ENCODE peak calls at places on chromosomes 2 and 18, in eight cellular contexts. C is hepatocyte, O is fibroblast of lung, Y is heart right ventricle, K is breast epithelium, U is MM.1S, V is AG04450, F is trophoblast cell. W is an unnamed sample. For H3K9me3, the result is how much of the 10 kb centered on the place peaks cover.

GRCh38 chr2:189536830-189537229 is 43.8 kb downstream of the SLC40A1 start:
- DNase-seq in C (no peak), O (no peak), Y (no peak), K (no peak), U (no peak), V (no peak), F (no peak), W (no peak)

GRCh38 chr2:145654156-145654555 is 1134.2 kb upstream of the ZEB2 start:
- DNase-seq in C (no peak), O (no peak), Y (no peak), K (no peak), U (no peak), V (no peak), F (no peak), W (no peak)

GRCh38 chr18:39647627-39648502 is 2082.3 kb upstream of the CELF4 start:
- DNase-seq in C (peak), O (peak), Y (peak), K (no peak), U (no peak), V (peak), F (no peak), W (no peak)

GRCh38 chr18:29560270-29560669 is 1383.3 kb upstream of the CDH2 start:
- DNase-seq in C (no peak), O (no peak), Y (no peak), K (no peak), U (peak), V (no peak), F (no peak), W (no peak)

GRCh38 chr2:234595829-234596228 is 98.9 kb upstream of the ARL4C start:
- DNase-seq in C (no peak), O (peak), Y (no peak), K (no peak), U (no peak), V (peak), F (no peak), W (no peak)

GRCh38 chr2:119431976-119432881 is 575 bp downstream of the TMEM37 start:
- DNase-seq in C (no peak), O (peak), Y (no peak), K (no peak), U (no peak), V (no peak), F (no peak), W (no peak)

GRCh38 chr18:45962461-45962860 is 4.7 kb downstream of the EPG5 start:
- DNase-seq in C (peak), O (peak), Y (no peak), K (no peak), U (peak), V (no peak), F (peak), W (no peak)

GRCh38 chr2:175855794-175856453 is 146.1 kb downstream of the LNPK start:
- DNase-seq in C (no peak), O (peak), Y (peak), K (no peak), U (no peak), V (no peak), F (peak), W (peak)

GRCh38 chr2:187618813-187619212 is 64.6 kb upstream of the TFPI start:
- DNase-seq in C (no peak), O (peak), Y (no peak), K (no peak), U (no peak), V (no peak), F (no peak), W (no peak)

GRCh38 chr2:173553589-173553988 is 198.9 kb downstream of the CDCA7 start:
- DNase-seq in C (peak), O (peak), Y (no peak), K (no peak), U (no peak), V (no peak), F (no peak), W (no peak)

GRCh38 chr2:191846787-191847620 is at the start of gene CAVIN2:
- DNase-seq in C (peak), O (peak), Y (peak), K (no peak), U (no peak), V (peak), F (peak), W (peak)

GRCh38 chr2:10331033-10331701 is 28.5 kb downstream of the HPCAL1 start:
- DNase-seq in C (peak), O (peak), Y (peak), K (no peak), U (no peak), V (no peak), F (peak), W (peak)

GRCh38 chr2:42216712-42217111 is 47.6 kb downstream of the EML4 start:
- DNase-seq in C (no peak), O (peak), Y (no peak), K (no peak), U (no peak), V (no peak), F (no peak), W (no peak)

GRCh38 chr2:88443353-88443938 is 9.0 kb downstream of the FOXI3 start:
- DNase-seq in C (no peak), O (no peak), Y (no peak), K (no peak), U (no peak), V (no peak), F (no peak), W (no peak)

GRCh38 chr2:149200109-149200520 is 130.3 kb upstream of the LYPD6 start:
- DNase-seq in C (no peak), O (peak), Y (no peak), K (no peak), U (no peak), V (no peak), F (no peak), W (no peak)

GRCh38 chr2:224025874-224026273 is 13.2 kb downstream of the SERPINE2 start:
- DNase-seq in C (no peak), O (no peak), Y (no peak), K (no peak), U (peak), V (no peak), F (peak), W (no peak)

GRCh38 chr18:3771121-3771971 is 321.4 kb downstream of the TGIF1 start:
- DNase-seq in C (peak), O (peak), Y (peak), K (peak), U (peak), V (peak), F (peak), W (peak)

GRCh38 chr18:62018034-62018760 is 125.4 kb upstream of the RNF152 start:
- DNase-seq in C (peak), O (peak), Y (peak), K (no peak), U (no peak), V (peak), F (no peak), W (no peak)

GRCh38 chr18:14767474-14767873 is 19.5 kb downstream of the ANKRD30B start:
- DNase-seq in C (no peak), O (peak), Y (no peak), K (no peak), U (no peak), V (no peak), F (peak), W (no peak)

GRCh38 chr2:127254386-127254981 is 34.4 kb upstream of the CYP27C1 start:
- DNase-seq in C (no peak), O (peak), Y (no peak), K (no peak), U (no peak), V (no peak), F (peak), W (no peak)
- H3K27ac ChIP-seq in C (no peak), O (no peak), Y (no peak), K (no peak), U (no peak), V (no peak), F (no peak), W (no peak)

GRCh38 chr2:32404691-32405090 is 47.9 kb downstream of the BIRC6 start:
- DNase-seq in C (no peak), O (no peak), Y (no peak), K (no peak), U (no peak), V (no peak), F (no peak), W (no peak)

GRCh38 chr2:32402087-32402486 is 45.3 kb downstream of the BIRC6 start:
- DNase-seq in C (no peak), O (no peak), Y (no peak), K (no peak), U (no peak), V (no peak), F (no peak), W (no peak)

GRCh38 chr2:32399221-32399620 is 42.4 kb downstream of the BIRC6 start:
- DNase-seq in C (no peak), O (no peak), Y (no peak), K (no peak), U (no peak), V (no peak), F (no peak), W (no peak)

GRCh38 chr2:32403782-32404181 is 47.0 kb downstream of the BIRC6 start:
- DNase-seq in C (no peak), O (no peak), Y (no peak), K (no peak), U (no peak), V (no peak), F (no peak), W (no peak)
- H3K9me3 ChIP-seq in C (under half), O (under half), Y (under half), K (under half), U (under half), V (under half), F (under half), W (under half)

DNA sequence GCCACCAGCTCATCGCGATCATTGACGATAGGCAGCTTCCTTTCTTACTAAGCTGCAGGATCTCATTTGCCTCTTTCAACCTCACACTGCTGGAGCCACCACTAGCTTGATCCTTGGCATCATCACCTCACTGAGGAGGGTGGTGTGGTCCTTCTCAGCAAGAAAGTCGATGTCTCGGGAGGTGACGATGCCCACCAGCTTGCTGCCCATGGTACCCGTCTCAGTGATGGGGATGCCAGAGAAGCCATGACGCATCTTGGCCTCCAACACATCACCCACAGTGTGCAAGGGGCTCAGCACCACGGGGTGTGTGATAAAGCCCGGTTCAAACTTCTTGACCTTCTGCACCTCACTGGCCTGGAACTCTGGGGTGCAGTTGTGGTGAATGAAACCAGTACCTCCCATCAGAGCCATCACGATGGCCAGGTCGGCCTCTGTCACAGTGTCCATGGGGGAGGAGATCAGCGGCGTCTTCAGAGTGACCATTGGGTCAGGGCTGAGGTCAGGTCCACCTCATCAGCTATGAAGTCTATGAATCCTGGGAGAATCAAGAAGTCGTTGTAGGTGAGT is 22.5 kb downstream of the CFLAR start:
- DNase-seq in C (no peak), O (no peak), Y (no peak), K (no peak), U (no peak), V (no peak), F (no peak), W (no peak)
- H3K4me3 ChIP-seq in C (no peak), O (no peak), Y (no peak), K (no peak), U (no peak), V (no peak), F (no peak), W (no peak)

GRCh38 chr2:28603821-28604220 is 108.0 kb downstream of the PLB1 start:
- DNase-seq in C (no peak), O (no peak), Y (no peak), K (no peak), U (no peak), V (no peak), F (no peak), W (no peak)

GRCh38 chr2:28602136-28602660 is 106.3 kb downstream of the PLB1 start:
- DNase-seq in C (no peak), O (no peak), Y (no peak), K (no peak), U (no peak), V (no peak), F (no peak), W (no peak)

GRCh38 chr2:28600176-28600575 is 104.3 kb downstream of the PLB1 start:
- DNase-seq in C (no peak), O (no peak), Y (no peak), K (no peak), U (no peak), V (no peak), F (no peak), W (no peak)

GRCh38 chr2:28602751-28603639 is 107.1 kb downstream of the PLB1 start:
- DNase-seq in C (no peak), O (no peak), Y (no peak), K (no peak), U (no peak), V (no peak), F (no peak), W (no peak)

DNA sequence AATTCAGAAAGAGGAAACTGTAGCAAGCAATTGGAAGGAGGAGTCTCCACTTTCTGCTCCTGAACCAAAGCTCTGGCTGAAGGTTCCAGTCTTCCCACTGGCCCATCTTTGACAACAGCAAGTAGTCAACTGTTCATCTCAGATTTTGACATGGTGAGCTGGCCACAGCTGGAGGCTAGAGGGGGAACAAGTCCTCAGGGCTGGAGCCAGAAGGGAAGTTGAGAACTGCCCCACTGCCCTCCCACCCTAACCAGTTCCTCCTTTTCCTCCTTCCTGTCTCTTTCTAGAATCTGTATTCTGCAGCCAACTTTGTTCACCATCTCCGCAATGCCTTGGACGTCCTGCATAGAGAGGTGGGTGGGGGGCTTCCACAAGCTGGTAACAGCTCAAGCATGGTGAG is 105.8 kb downstream of the PLB1 start:
- DNase-seq in C (no peak), O (no peak), Y (no peak), K (no peak), U (no peak), V (no peak), F (no peak), W (no peak)
- H3K27ac ChIP-seq in C (no peak), O (no peak), Y (no peak), K (no peak), U (no peak), V (no peak), F (no peak), W (no peak)

GRCh38 chr18:74488354-74488753 is 7.8 kb upstream of the CNDP2 start:
- DNase-seq in C (no peak), O (no peak), Y (no peak), K (no peak), U (no peak), V (no peak), F (no peak), W (no peak)

GRCh38 chr18:74492259-74492658 is 3.9 kb upstream of the CNDP2 start:
- DNase-seq in C (no peak), O (no peak), Y (no peak), K (no peak), U (no peak), V (no peak), F (no peak), W (no peak)

GRCh38 chr18:74489631-74490030 is 6.5 kb upstream of the CNDP2 start:
- DNase-seq in C (no peak), O (peak), Y (no peak), K (no peak), U (no peak), V (peak), F (peak), W (no peak)

GRCh38 chr18:74485860-74486849 is 10.0 kb upstream of the CNDP2 start:
- DNase-seq in C (no peak), O (no peak), Y (no peak), K (no peak), U (no peak), V (no peak), F (no peak), W (no peak)

DNA sequence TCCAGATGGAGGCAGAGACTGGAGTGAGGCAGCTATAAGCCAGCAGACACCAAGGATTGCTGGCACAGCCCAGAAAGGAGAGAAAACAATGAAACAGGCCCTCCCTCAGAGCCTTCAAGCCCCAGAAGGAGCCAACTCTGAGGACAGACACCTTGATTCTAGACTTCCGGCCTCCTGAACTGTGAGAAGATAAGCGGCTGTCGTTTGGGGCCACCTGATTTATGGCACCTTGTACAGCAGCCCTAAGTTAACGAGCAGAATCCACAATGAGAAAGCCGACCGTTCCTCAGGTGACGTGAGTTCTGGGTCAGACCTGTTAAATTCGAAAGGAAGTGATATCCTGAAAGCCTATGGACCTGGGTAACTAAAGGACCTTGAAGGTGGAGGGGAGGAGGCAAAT is 7.3 kb upstream of the CNDP2 start:
- DNase-seq in C (no peak), O (no peak), Y (no peak), K (no peak), U (no peak), V (no peak), F (no peak), W (no peak)
- H3K9me3 ChIP-seq in C (under half), O (under half), Y (under half), K (under half), U (under half), V (under half), F (under half), W (under half)

GRCh38 chr2:77102927-77103326 is 419.2 kb downstream of the LRRTM4 start:
- DNase-seq in C (no peak), O (no peak), Y (no peak), K (no peak), U (no peak), V (no peak), F (no peak), W (no peak)

GRCh38 chr2:77105008-77105407 is 417.2 kb downstream of the LRRTM4 start:
- DNase-seq in C (no peak), O (no peak), Y (no peak), K (no peak), U (no peak), V (no peak), F (no peak), W (no peak)

GRCh38 chr2:77108915-77109314 is 413.3 kb downstream of the LRRTM4 start:
- DNase-seq in C (no peak), O (no peak), Y (no peak), K (no peak), U (no peak), V (no peak), F (no peak), W (no peak)

GRCh38 chr2:77101796-77102452 is 420.3 kb downstream of the LRRTM4 start:
- DNase-seq in C (no peak), O (no peak), Y (no peak), K (no peak), U (no peak), V (no peak), F (no peak), W (no peak)

DNA sequence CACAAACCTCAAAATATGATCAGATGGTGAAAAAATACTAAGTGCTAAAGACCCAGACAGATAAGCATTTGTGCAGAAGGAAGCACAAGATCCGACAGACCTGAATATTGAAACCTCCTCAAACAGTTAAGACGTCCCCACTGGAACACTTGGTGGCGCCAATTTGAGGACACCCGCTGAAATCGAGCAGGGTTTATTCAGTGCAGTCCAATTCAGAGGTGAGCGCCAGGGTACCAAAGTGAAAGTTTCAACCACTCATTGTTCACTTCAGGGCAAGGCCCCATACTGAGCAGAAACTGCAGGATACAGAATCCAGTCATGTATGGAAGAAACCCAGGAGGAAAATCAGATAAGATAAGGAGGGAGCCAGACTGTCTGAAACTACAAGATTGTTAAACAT is 417.6 kb downstream of the LRRTM4 start:
- DNase-seq in C (no peak), O (no peak), Y (no peak), K (no peak), U (no peak), V (no peak), F (no peak), W (no peak)
- H3K4me3 ChIP-seq in C (no peak), O (no peak), Y (no peak), K (no peak), U (no peak), V (no peak), F (no peak), W (no peak)

GRCh38 chr18:9688036-9688741 is 19.9 kb upstream of the RAB31 start:
- DNase-seq in C (no peak), O (peak), Y (no peak), K (no peak), U (no peak), V (no peak), F (peak), W (no peak)
- H3K27ac ChIP-seq in C (no peak), O (no peak), Y (no peak), K (no peak), U (no peak), V (no peak), F (no peak), W (no peak)

GRCh38 chr2:89819809-89820208 is 1128.3 kb downstream of the RPIA start:
- DNase-seq in C (no peak), O (no peak), Y (no peak), K (no peak), U (no peak), V (no peak), F (no peak), W (no peak)
- H3K9me3 ChIP-seq in C (under half), O (under half), Y (under half), K (under half), U (under half), V (half or more), F (under half), W (under half)

DNA sequence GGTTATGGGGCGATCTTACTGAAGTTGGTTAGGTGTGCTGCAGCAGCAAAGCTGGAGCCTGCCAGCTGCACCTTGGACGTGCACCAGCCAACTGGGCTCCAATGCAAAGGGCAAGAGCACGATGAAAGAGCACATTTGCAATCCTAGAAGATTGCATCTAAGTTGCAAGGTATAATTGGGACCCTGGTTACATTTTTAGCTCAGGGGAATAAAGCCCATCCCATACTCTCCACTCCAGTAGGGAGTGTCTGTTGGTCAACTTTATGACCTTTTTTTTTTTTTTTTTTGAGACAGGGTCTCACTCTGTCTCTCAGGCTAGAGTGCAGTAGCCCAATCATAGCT is 22.2 kb upstream of the GPR55 start:
- DNase-seq in C (no peak), O (no peak), Y (no peak), K (no peak), U (no peak), V (no peak), F (no peak), W (no peak)
- H3K4me3 ChIP-seq in C (no peak), O (no peak), Y (no peak), K (no peak), U (no peak), V (no peak), F (no peak), W (no peak)

GRCh38 chr2:55103039-55103438 is 52.8 kb upstream of the RTN4 start:
- DNase-seq in C (no peak), O (no peak), Y (no peak), K (no peak), U (peak), V (no peak), F (no peak), W (no peak)
- H3K27ac ChIP-seq in C (no peak), O (no peak), Y (peak), K (peak), U (peak), V (peak), F (no peak), W (no peak)

W was measured in gastrocnemius medialis.